ENCODE peak calls at places on chromosomes 1 and 21, in six cellular contexts. One of them, this sample, is unnamed. For H3K27me3, the result is how much of the 10 kb centered on the place peaks cover.

GRCh38 chr1:198641966-198642656 is 3.3 kb downstream of the PTPRC start:
- DNase-seq in IMR-90: no peak
- DNase-seq in H1: no peak
- DNase-seq in trophoblast cell: no peak
- DNase-seq in H9: no peak
- DNase-seq in mesenchymal stem cell: no peak
- DNase-seq in this sample: no peak

GRCh38 chr1:155334980-155335379 is 14.3 kb downstream of the RUSC1 start:
- DNase-seq in IMR-90: no peak
- DNase-seq in H1: no peak
- DNase-seq in trophoblast cell: no peak
- DNase-seq in H9: no peak
- DNase-seq in mesenchymal stem cell: peak
- DNase-seq in this sample: no peak

GRCh38 chr1:112722601-112723510 is 7.7 kb upstream of the PPM1J start:
- DNase-seq in IMR-90: peak
- DNase-seq in H1: no peak
- DNase-seq in trophoblast cell: peak
- DNase-seq in H9: peak
- DNase-seq in mesenchymal stem cell: peak
- DNase-seq in this sample: no peak

GRCh38 chr1:6013491-6013890 is 21.3 kb upstream of the NPHP4 start:
- DNase-seq in IMR-90: no peak
- DNase-seq in H1: no peak
- DNase-seq in trophoblast cell: no peak
- DNase-seq in H9: no peak
- DNase-seq in mesenchymal stem cell: no peak
- DNase-seq in this sample: no peak

GRCh38 chr21:43361127-43361492 is 65.8 kb downstream of the SIK1 start:
- DNase-seq in IMR-90: peak
- DNase-seq in H1: no peak
- DNase-seq in trophoblast cell: peak
- DNase-seq in H9: no peak
- DNase-seq in mesenchymal stem cell: no peak
- DNase-seq in this sample: no peak

GRCh38 chr1:227356582-227357228 is 38.4 kb upstream of the CDC42BPA start:
- DNase-seq in IMR-90: no peak
- DNase-seq in H1: peak
- DNase-seq in trophoblast cell: peak
- DNase-seq in H9: peak
- DNase-seq in mesenchymal stem cell: no peak
- DNase-seq in this sample: no peak

GRCh38 chr1:9589144-9589718 is 520 bp downstream of the TMEM201 start:
- DNase-seq in IMR-90: peak
- DNase-seq in H1: no peak
- DNase-seq in trophoblast cell: peak
- DNase-seq in H9: no peak
- DNase-seq in mesenchymal stem cell: peak
- DNase-seq in this sample: no peak

GRCh38 chr1:34125721-34126380 is 39.2 kb downstream of the CSMD2 start:
- DNase-seq in IMR-90: no peak
- DNase-seq in H1: no peak
- DNase-seq in trophoblast cell: no peak
- DNase-seq in H9: no peak
- DNase-seq in mesenchymal stem cell: no peak
- DNase-seq in this sample: no peak

GRCh38 chr1:48878191-48878940 is 101.7 kb upstream of the BEND5 start:
- DNase-seq in IMR-90: peak
- DNase-seq in H1: no peak
- DNase-seq in trophoblast cell: no peak
- DNase-seq in H9: no peak
- DNase-seq in mesenchymal stem cell: peak
- DNase-seq in this sample: no peak

GRCh38 chr1:53734650-53735211 is 4.2 kb downstream of the GLIS1 start:
- DNase-seq in IMR-90: peak
- DNase-seq in H1: no peak
- DNase-seq in trophoblast cell: no peak
- DNase-seq in H9: no peak
- DNase-seq in mesenchymal stem cell: peak
- DNase-seq in this sample: no peak

GRCh38 chr1:168693197-168693871 is 35.7 kb downstream of the DPT start:
- DNase-seq in IMR-90: no peak
- DNase-seq in H1: no peak
- DNase-seq in trophoblast cell: no peak
- DNase-seq in H9: no peak
- DNase-seq in mesenchymal stem cell: no peak
- DNase-seq in this sample: no peak

GRCh38 chr1:113912594-113913311 is 7.6 kb downstream of the DCLRE1B start:
- DNase-seq in IMR-90: peak
- DNase-seq in H1: no peak
- DNase-seq in trophoblast cell: no peak
- DNase-seq in H9: no peak
- DNase-seq in mesenchymal stem cell: peak
- DNase-seq in this sample: no peak

GRCh38 chr1:10059329-10059691 is 26.6 kb downstream of the UBE4B start:
- DNase-seq in IMR-90: no peak
- DNase-seq in H1: no peak
- DNase-seq in trophoblast cell: no peak
- DNase-seq in H9: no peak
- DNase-seq in mesenchymal stem cell: no peak
- DNase-seq in this sample: no peak

GRCh38 chr1:25688390-25689119 is 72.0 kb downstream of the MAN1C1 start:
- DNase-seq in IMR-90: peak
- DNase-seq in H1: no peak
- DNase-seq in trophoblast cell: no peak
- DNase-seq in H9: no peak
- DNase-seq in mesenchymal stem cell: peak
- DNase-seq in this sample: no peak

GRCh38 chr1:225544283-225544682 is 108.6 kb downstream of the ENAH start:
- DNase-seq in IMR-90: no peak
- DNase-seq in H1: no peak
- DNase-seq in trophoblast cell: no peak
- DNase-seq in H9: no peak
- DNase-seq in mesenchymal stem cell: no peak
- DNase-seq in this sample: no peak

GRCh38 chr1:45804671-45804973 is 1.2 kb downstream of the MAST2 start:
- DNase-seq in IMR-90: no peak
- DNase-seq in H1: no peak
- DNase-seq in trophoblast cell: no peak
- DNase-seq in H9: no peak
- DNase-seq in mesenchymal stem cell: peak
- DNase-seq in this sample: no peak

GRCh38 chr1:10854856-10855459 is 58.5 kb upstream of the CASZ1 start:
- DNase-seq in IMR-90: no peak
- DNase-seq in H1: no peak
- DNase-seq in trophoblast cell: no peak
- DNase-seq in H9: no peak
- DNase-seq in mesenchymal stem cell: no peak
- DNase-seq in this sample: no peak

GRCh38 chr1:26021647-26022403 is at the start of gene EXTL1:
- DNase-seq in IMR-90: peak
- DNase-seq in H1: peak
- DNase-seq in trophoblast cell: no peak
- DNase-seq in H9: peak
- DNase-seq in mesenchymal stem cell: peak
- DNase-seq in this sample: peak

GRCh38 chr1:45230537-45230936 is 24.1 kb upstream of the ZSWIM5 start:
- DNase-seq in IMR-90: no peak
- DNase-seq in H1: no peak
- DNase-seq in trophoblast cell: no peak
- DNase-seq in H9: peak
- DNase-seq in mesenchymal stem cell: no peak
- DNase-seq in this sample: no peak

DNA sequence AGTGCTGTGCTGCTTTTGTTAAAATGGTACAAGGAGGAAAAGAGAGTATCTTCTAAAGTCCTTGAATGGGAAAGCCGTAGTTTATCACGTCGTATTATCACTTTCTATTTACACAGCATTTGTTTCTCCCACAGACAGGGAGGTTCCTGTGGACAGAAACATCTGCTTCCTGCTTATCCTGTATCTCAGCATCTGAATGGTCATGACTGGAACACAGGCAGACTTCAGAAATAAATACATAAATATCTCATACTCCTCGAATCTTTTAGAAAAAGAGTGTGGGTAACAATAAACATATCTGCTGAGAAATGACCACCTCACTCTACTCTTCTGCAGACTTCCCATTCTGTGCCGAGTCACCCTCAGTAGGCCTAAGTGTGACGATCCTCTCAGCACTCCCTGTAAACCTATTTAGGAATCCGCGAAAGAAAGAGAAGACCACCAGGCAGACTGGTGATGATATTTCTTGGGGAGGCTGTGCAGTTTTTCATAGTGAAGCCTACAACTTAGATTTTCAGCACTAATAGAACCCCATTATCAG is 393.5 kb downstream of the SMYD3 start:
- DNase-seq in IMR-90: peak
- DNase-seq in H1: no peak
- DNase-seq in trophoblast cell: no peak
- DNase-seq in H9: no peak
- DNase-seq in mesenchymal stem cell: peak
- DNase-seq in this sample: no peak
- H3K4ac ChIP-seq in IMR-90: no peak
- H3K4ac ChIP-seq in H1: no peak
- H3K4ac ChIP-seq in trophoblast cell: no peak
- H3K4ac ChIP-seq in H9: no peak
- H3K4ac ChIP-seq in mesenchymal stem cell: peak
- H3K4ac ChIP-seq in this sample: no peak

GRCh38 chr1:28781305-28781704 is 30.7 kb upstream of the OPRD1 start:
- DNase-seq in IMR-90: no peak
- DNase-seq in H1: no peak
- DNase-seq in trophoblast cell: no peak
- DNase-seq in H9: no peak
- DNase-seq in mesenchymal stem cell: no peak
- DNase-seq in this sample: no peak
- H3K14ac ChIP-seq in IMR-90: no peak
- H3K14ac ChIP-seq in H1: no peak
- H3K14ac ChIP-seq in trophoblast cell: no peak
- H3K14ac ChIP-seq in H9: no peak
- H3K14ac ChIP-seq in mesenchymal stem cell: no peak
- H3K14ac ChIP-seq in this sample: no peak

GRCh38 chr1:181318022-181318857 is 165.1 kb upstream of the CACNA1E start:
- DNase-seq in IMR-90: no peak
- DNase-seq in H1: no peak
- DNase-seq in trophoblast cell: no peak
- DNase-seq in H9: peak
- DNase-seq in mesenchymal stem cell: no peak
- DNase-seq in this sample: peak
- H3K27me3 ChIP-seq in IMR-90: under half
- H3K27me3 ChIP-seq in H1: half or more
- H3K27me3 ChIP-seq in trophoblast cell: under half
- H3K27me3 ChIP-seq in H9: under half
- H3K27me3 ChIP-seq in mesenchymal stem cell: half or more
- H3K27me3 ChIP-seq in this sample: half or more

GRCh38 chr1:161200421-161200991 is 1.7 kb upstream of the ADAMTS4 start:
- DNase-seq in IMR-90: no peak
- DNase-seq in H1: no peak
- DNase-seq in trophoblast cell: no peak
- DNase-seq in H9: peak
- DNase-seq in mesenchymal stem cell: no peak
- DNase-seq in this sample: no peak
- H3K4ac ChIP-seq in IMR-90: peak
- H3K4ac ChIP-seq in H1: peak
- H3K4ac ChIP-seq in trophoblast cell: no peak
- H3K4ac ChIP-seq in H9: peak
- H3K4ac ChIP-seq in mesenchymal stem cell: peak
- H3K4ac ChIP-seq in this sample: no peak

GRCh38 chr1:42453386-42453785 is 2.4 kb downstream of the ZMYND12 start:
- DNase-seq in IMR-90: no peak
- DNase-seq in H1: no peak
- DNase-seq in trophoblast cell: no peak
- DNase-seq in H9: no peak
- DNase-seq in mesenchymal stem cell: no peak
- DNase-seq in this sample: no peak
- H3K14ac ChIP-seq in IMR-90: no peak
- H3K14ac ChIP-seq in H1: no peak
- H3K14ac ChIP-seq in trophoblast cell: no peak
- H3K14ac ChIP-seq in H9: no peak
- H3K14ac ChIP-seq in mesenchymal stem cell: no peak
- H3K14ac ChIP-seq in this sample: no peak